ENCODE peak calls at places on chromosomes 7 and 10, in five cellular contexts. P is psoas muscle; J is activated naive CD8-positive, alpha-beta T cell treated with anti-CD3 and anti-CD28 coated beads, Interleukin-2, amount 10 ng/mL, durations not matched to agents 7 days and 5 days; K is RCC 7860; Z is IMR-90. O is an unnamed sample.

GRCh38 chr10:6743291-6743849 is 163.3 kb upstream of the PRKCQ start:
- DNase-seq in K (no peak), P (no peak), Z (no peak), J (no peak), O (no peak)

GRCh38 chr7:122014697-122015096 is 129.4 kb downstream of the AASS start:
- DNase-seq in K (no peak), Z (no peak), P (no peak), J (no peak), O (peak; percentile 28)

GRCh38 chr7:68203246-68203645 is 1206.6 kb downstream of the TYW1 start:
- DNase-seq in K (no peak), Z (no peak), P (no peak), J (no peak), O (no peak)

GRCh38 chr10:132407846-132408278 is 10.9 kb downstream of the PWWP2B start:
- DNase-seq in K (no peak), J (no peak), P (no peak), Z (peak; percentile 29), O (peak; percentile 80)

GRCh38 chr10:74151879-74152722 is 1.1 kb downstream of the ADK start:
- DNase-seq in K (no peak), J (no peak), P (no peak), Z (no peak), O (peak; percentile 62)

GRCh38 chr7:149873968-149874643 is at the start of gene ATP6V0E2:
- DNase-seq in K (no peak), P (no peak), Z (no peak), J (no peak), O (peak; percentile 4)

GRCh38 chr10:49749556-49750491 is 12.3 kb downstream of the OGDHL start:
- DNase-seq in Z (no peak), J (no peak), K (no peak), P (no peak), O (no peak)

GRCh38 chr10:109992485-109992884 is 15.3 kb upstream of the ADD3 start:
- DNase-seq in Z (peak; percentile 86), J (no peak), K (no peak), P (no peak), O (no peak)

GRCh38 chr10:36903040-36903439 is 222.4 kb upstream of the ANKRD30A start:
- DNase-seq in P (no peak), J (no peak), Z (no peak), K (no peak), O (no peak)

GRCh38 chr10:73439605-73440298 is 6.4 kb upstream of the MSS51 start:
- DNase-seq in P (no peak), J (no peak), K (peak; percentile 22), Z (peak; percentile 81), O (peak; percentile 84)

GRCh38 chr10:89115876-89116627 is 91.1 kb downstream of the CH25H start:
- DNase-seq in Z (peak; percentile 58), K (peak; percentile 82), P (no peak), J (no peak), O (peak; percentile 46)

GRCh38 chr7:91249506-91250233 is 14.6 kb upstream of the FZD1 start:
- DNase-seq in K (peak; percentile 72), P (no peak), Z (peak; percentile 76), J (no peak), O (peak; percentile 78)

GRCh38 chr7:21066221-21066620 is 279.5 kb upstream of the SP8 start:
- DNase-seq in Z (no peak), P (no peak), K (no peak), J (no peak), O (no peak)

GRCh38 chr10:125783957-125784356 is 8.3 kb upstream of the MMP21 start:
- DNase-seq in Z (peak; percentile 4), P (no peak), J (no peak), K (no peak), O (no peak)

GRCh38 chr7:99109108-99110051 is 34.5 kb downstream of the SMURF1 start:
- DNase-seq in Z (peak; percentile 62), P (peak; percentile 22), J (peak; percentile 31), K (no peak), O (peak; percentile 23)

GRCh38 chr10:15265558-15265957 is 97.1 kb upstream of the NMT2 start:
- DNase-seq in J (no peak), K (no peak), Z (no peak), P (no peak), O (no peak)

GRCh38 chr10:114304566-114305421 is 65.7 kb downstream of the VWA2 start:
- DNase-seq in P (peak; percentile 36), Z (no peak), J (peak; percentile 76), K (no peak), O (peak; percentile 39)

GRCh38 chr10:127338391-127339108 is 142.2 kb upstream of the INSYN2A start:
- DNase-seq in K (no peak), Z (no peak), P (no peak), J (no peak), O (no peak)

GRCh38 chr10:88194041-88194887 is 330.8 kb downstream of the PTEN start:
- DNase-seq in J (peak; percentile 29), P (no peak), K (peak; percentile 38), Z (peak; percentile 31), O (no peak)

GRCh38 chr7:13028731-13029099 is 341.3 kb downstream of the ARL4A start:
- DNase-seq in P (no peak), J (no peak), Z (no peak), K (no peak), O (no peak)

GRCh38 chr10:44822993-44823392 is 88.1 kb upstream of the TMEM72 start:
- DNase-seq in P (no peak), Z (no peak), K (no peak), J (no peak), O (no peak)

GRCh38 chr10:5547684-5547933 is 22.8 kb downstream of the CALML3 start:
- DNase-seq in Z (no peak), J (no peak), P (peak; percentile 12), K (no peak), O (no peak)

GRCh38 chr10:79476645-79477044 is 31.2 kb upstream of the ZCCHC24 start:
- DNase-seq in P (no peak), J (no peak), Z (no peak), K (no peak), O (no peak)

GRCh38 chr10:44539178-44539577 is 154.3 kb upstream of the CXCL12 start:
- DNase-seq in Z (no peak), J (no peak), P (no peak), K (no peak), O (no peak)

GRCh38 chr7:47968852-47969774 is 10.3 kb downstream of the HUS1 start:
- DNase-seq in J (peak; percentile 44), P (peak; percentile 31), Z (peak; percentile 74), K (peak; percentile 40), O (peak; percentile 69)

GRCh38 chr10:34139559-34139958 is 675.5 kb downstream of the PARD3 start:
- DNase-seq in P (no peak), K (peak; percentile 82), Z (peak; percentile 58), J (no peak), O (peak; percentile 42)

GRCh38 chr7:139118803-139119485 is 9.4 kb upstream of the ZC3HAV1 start:
- DNase-seq in J (peak; percentile 52), K (no peak), P (no peak), Z (peak; percentile 37), O (no peak)

GRCh38 chr7:105353752-105354328 is 34.9 kb downstream of the SRPK2 start:
- DNase-seq in J (no peak), K (no peak), P (peak; percentile 27), Z (no peak), O (no peak)

GRCh38 chr10:307659-308058 is 172.4 kb downstream of the ZMYND11 start:
- DNase-seq in K (no peak), P (no peak), Z (no peak), J (no peak), O (no peak)

O was measured in PC-3.